ENCODE peak calls at places on chromosomes 12 and 14, in four cellular contexts. One of them, this sample, is unnamed.

GRCh38 chr12:6964605-6965025 is 5.8 kb downstream of the PHB2 start:
- DNase-seq in uterus: no peak
- DNase-seq in transverse colon: no peak
- DNase-seq in K562: peak; percentile 49
- DNase-seq in this sample: no peak

GRCh38 chr12:41419151-41419893 is 231.2 kb downstream of the PDZRN4 start:
- DNase-seq in uterus: no peak
- DNase-seq in transverse colon: no peak
- DNase-seq in K562: no peak
- DNase-seq in this sample: no peak

GRCh38 chr14:20494935-20495766 is 10.2 kb upstream of the RNASE10 start:
- DNase-seq in uterus: no peak
- DNase-seq in transverse colon: no peak
- DNase-seq in K562: no peak
- DNase-seq in this sample: no peak

GRCh38 chr14:104968153-104968527 is 10.0 kb downstream of the AHNAK2 start:
- DNase-seq in uterus: peak; percentile 89
- DNase-seq in transverse colon: peak; percentile 65
- DNase-seq in K562: no peak
- DNase-seq in this sample: no peak

GRCh38 chr12:32997471-32997870 is 100.9 kb upstream of the PKP2 start:
- DNase-seq in uterus: no peak
- DNase-seq in transverse colon: no peak
- DNase-seq in K562: no peak
- DNase-seq in this sample: no peak

GRCh38 chr12:131313635-131314034 is 359.9 kb downstream of the ADGRD1 start:
- DNase-seq in uterus: no peak
- DNase-seq in transverse colon: no peak
- DNase-seq in K562: no peak
- DNase-seq in this sample: no peak

GRCh38 chr12:83261998-83262397 is 575.3 kb downstream of the TMTC2 start:
- DNase-seq in uterus: no peak
- DNase-seq in transverse colon: no peak
- DNase-seq in K562: no peak
- DNase-seq in this sample: no peak

GRCh38 chr14:38290601-38291190 is 34.8 kb upstream of the CLEC14A start:
- DNase-seq in uterus: no peak
- DNase-seq in transverse colon: no peak
- DNase-seq in K562: no peak
- DNase-seq in this sample: no peak

GRCh38 chr14:50756300-50756699 is 74.7 kb downstream of the NIN start:
- DNase-seq in uterus: no peak
- DNase-seq in transverse colon: no peak
- DNase-seq in K562: no peak
- DNase-seq in this sample: no peak

GRCh38 chr14:75562048-75562447 is 16.4 kb upstream of the FLVCR2 start:
- DNase-seq in uterus: no peak
- DNase-seq in transverse colon: no peak
- DNase-seq in K562: no peak
- DNase-seq in this sample: no peak

GRCh38 chr12:105396983-105397382 is 66.5 kb downstream of the C12orf75 start:
- DNase-seq in uterus: no peak
- DNase-seq in transverse colon: no peak
- DNase-seq in K562: no peak
- DNase-seq in this sample: no peak

GRCh38 chr12:56589783-56590182 is 40.3 kb downstream of the BAZ2A start:
- DNase-seq in uterus: no peak
- DNase-seq in transverse colon: no peak
- DNase-seq in K562: no peak
- DNase-seq in this sample: no peak

GRCh38 chr14:95294834-95295599 is 24.7 kb downstream of the CLMN start:
- DNase-seq in uterus: no peak
- DNase-seq in transverse colon: peak; percentile 35
- DNase-seq in K562: no peak
- DNase-seq in this sample: no peak

GRCh38 chr14:33019346-33019745 is 80.7 kb downstream of the NPAS3 start:
- DNase-seq in uterus: no peak
- DNase-seq in transverse colon: no peak
- DNase-seq in K562: no peak
- DNase-seq in this sample: no peak

GRCh38 chr12:105385141-105385540 is 54.6 kb downstream of the C12orf75 start:
- DNase-seq in uterus: no peak
- DNase-seq in transverse colon: no peak
- DNase-seq in K562: no peak
- DNase-seq in this sample: no peak

GRCh38 chr12:100675432-100675831 is 101.9 kb downstream of the GAS2L3 start:
- DNase-seq in uterus: no peak
- DNase-seq in transverse colon: peak; percentile 14
- DNase-seq in K562: no peak
- DNase-seq in this sample: peak; percentile 25

GRCh38 chr12:42935756-42936155 is 346.2 kb upstream of the PRICKLE1 start:
- DNase-seq in uterus: no peak
- DNase-seq in transverse colon: no peak
- DNase-seq in K562: no peak
- DNase-seq in this sample: no peak

GRCh38 chr12:64390275-64390851 is at the start of gene C12orf56:
- DNase-seq in uterus: no peak
- DNase-seq in transverse colon: peak; percentile 17
- DNase-seq in K562: no peak
- DNase-seq in this sample: no peak

GRCh38 chr12:113838896-113839295 is 127.2 kb downstream of the RBM19 start:
- DNase-seq in uterus: no peak
- DNase-seq in transverse colon: no peak
- DNase-seq in K562: no peak
- DNase-seq in this sample: no peak

GRCh38 chr14:76083796-76084195 is 67.9 kb upstream of the GPATCH2L start:
- DNase-seq in uterus: no peak
- DNase-seq in transverse colon: no peak
- DNase-seq in K562: peak; percentile 67
- DNase-seq in this sample: no peak

GRCh38 chr12:1835178-1836131 is 15.1 kb downstream of the LRTM2 start:
- DNase-seq in uterus: no peak
- DNase-seq in transverse colon: no peak
- DNase-seq in K562: no peak
- DNase-seq in this sample: no peak

DNA sequence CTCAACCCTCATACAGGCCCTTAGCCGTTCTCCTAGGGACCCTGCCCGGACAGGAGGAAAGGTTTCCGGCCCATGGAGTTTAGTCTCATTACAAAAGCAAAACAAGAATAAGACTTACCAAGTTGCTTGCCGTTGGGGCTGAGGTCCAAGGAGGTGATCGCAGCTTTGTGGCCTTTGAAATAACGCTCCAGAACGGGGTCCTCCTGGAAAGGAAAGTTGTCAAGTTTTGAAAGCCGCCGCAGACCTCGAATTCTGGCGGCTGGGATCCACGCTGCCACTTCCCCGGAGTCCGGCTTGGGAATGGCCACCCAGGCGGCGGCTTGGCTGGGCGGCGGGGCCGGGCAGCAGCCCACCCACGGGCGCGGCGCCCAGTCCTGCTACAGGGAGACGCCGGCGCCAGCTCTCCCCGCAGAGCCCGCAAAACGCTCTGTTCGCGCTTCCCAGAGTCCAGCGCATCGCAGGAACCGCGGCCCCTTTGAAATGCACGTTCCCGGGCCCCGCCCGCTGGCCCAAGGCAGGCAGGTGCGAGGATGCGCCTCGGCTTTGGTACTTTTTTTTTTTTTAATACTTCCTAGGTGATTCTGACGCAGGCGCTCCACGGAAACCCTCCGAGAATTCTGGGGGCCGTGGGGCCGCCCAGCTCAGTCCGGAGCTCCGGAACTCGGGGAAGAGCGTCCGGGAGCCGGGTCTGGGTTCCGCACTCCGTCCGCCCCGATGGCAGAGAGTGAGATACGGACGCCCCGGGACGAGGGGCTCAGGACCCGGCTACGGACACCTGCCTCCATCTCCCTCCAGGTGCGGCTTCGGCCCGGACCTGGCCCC is 617 bp upstream of the GALNT4 start:
- DNase-seq in uterus: peak; percentile 18
- DNase-seq in transverse colon: peak; percentile 75
- DNase-seq in K562: peak; percentile 45
- DNase-seq in this sample: peak; percentile 50
- TF ChIP-seq CTCF in uterus: peak; percentile 21
- TF ChIP-seq CTCF in transverse colon: peak; percentile 51
- TF ChIP-seq CTCF in K562: no peak
- TF ChIP-seq CTCF in this sample: no peak

GRCh38 chr12:77686760-77687159 is 143.9 kb upstream of the NAV3 start:
- DNase-seq in uterus: no peak
- DNase-seq in transverse colon: no peak
- DNase-seq in K562: no peak
- DNase-seq in this sample: no peak
- H3K4me3 ChIP-seq in uterus: no peak overlapping the region
- H3K4me3 ChIP-seq in transverse colon: no peak overlapping the region
- H3K4me3 ChIP-seq in K562: no peak overlapping the region
- H3K4me3 ChIP-seq in this sample: no peak overlapping the region

GRCh38 chr14:91254456-91254855 is 10.0 kb upstream of the GPR68 start:
- DNase-seq in uterus: no peak
- DNase-seq in transverse colon: no peak
- DNase-seq in K562: no peak
- DNase-seq in this sample: peak; percentile 85

GRCh38 chr14:91255026-91255695 is 10.7 kb upstream of the GPR68 start:
- DNase-seq in uterus: no peak
- DNase-seq in transverse colon: no peak
- DNase-seq in K562: no peak
- DNase-seq in this sample: no peak

GRCh38 chr14:91250912-91251311 is 6.4 kb upstream of the GPR68 start:
- DNase-seq in uterus: no peak
- DNase-seq in transverse colon: no peak
- DNase-seq in K562: no peak
- DNase-seq in this sample: peak; percentile 30

GRCh38 chr14:91253795-91254323 is 9.4 kb upstream of the GPR68 start:
- DNase-seq in uterus: no peak
- DNase-seq in transverse colon: no peak
- DNase-seq in K562: no peak
- DNase-seq in this sample: no peak

DNA sequence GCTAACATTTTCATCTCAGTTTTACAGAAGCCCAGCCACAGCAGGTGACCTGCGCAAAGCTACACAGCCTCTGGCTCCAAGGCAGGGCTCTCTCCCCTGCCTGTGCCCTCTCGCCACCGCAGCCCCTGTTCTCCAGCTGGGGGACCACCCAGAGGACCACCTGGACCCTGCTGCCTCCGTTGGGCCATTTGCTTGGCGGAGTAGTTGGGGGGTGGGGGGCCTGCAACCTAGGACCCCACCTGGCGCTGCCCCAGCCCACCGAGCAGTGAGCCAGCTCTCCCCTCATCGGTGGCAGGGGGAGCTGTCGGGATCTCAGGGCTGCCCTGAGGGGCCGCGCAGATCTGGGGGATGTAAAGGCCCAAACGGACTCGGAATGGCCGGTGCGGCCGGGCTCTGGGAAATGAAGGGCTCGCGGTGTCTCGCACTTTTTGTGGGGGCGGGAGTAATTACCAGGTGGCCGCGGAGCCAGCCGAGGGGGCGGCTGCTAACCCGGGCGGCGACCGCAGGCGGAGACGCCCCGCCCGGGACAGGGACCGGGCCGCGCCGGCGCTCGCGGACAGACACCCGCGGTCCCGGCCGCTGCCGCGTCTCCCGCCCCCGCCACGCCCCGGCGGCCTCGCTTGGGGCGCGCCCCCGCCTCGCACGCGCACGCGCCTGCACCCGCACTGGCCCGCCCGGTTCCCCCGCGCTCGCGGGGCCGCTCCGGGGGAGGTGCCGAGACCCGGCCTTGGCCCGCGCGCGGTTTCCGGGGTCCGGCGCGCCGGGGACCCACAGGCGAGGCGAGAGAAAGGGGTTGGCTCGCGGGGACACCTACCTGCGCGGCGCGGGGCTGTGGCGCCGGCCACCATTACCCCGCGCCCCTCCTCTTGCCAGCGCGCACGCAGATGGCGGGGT is 8.6 kb upstream of the GPR68 start:
- DNase-seq in uterus: no peak
- DNase-seq in transverse colon: peak; percentile 63
- DNase-seq in K562: peak; percentile 73
- DNase-seq in this sample: no peak
- TF ChIP-seq CTCF in uterus: no peak
- TF ChIP-seq CTCF in transverse colon: no peak
- TF ChIP-seq CTCF in K562: no peak
- TF ChIP-seq CTCF in this sample: no peak

GRCh38 chr12:12032260-12032761 is 38.4 kb upstream of the BCL2L14 start:
- DNase-seq in uterus: no peak
- DNase-seq in transverse colon: peak; percentile 33
- DNase-seq in K562: no peak
- DNase-seq in this sample: no peak
- H3K4me3 ChIP-seq in uterus: peak overlapping the region; percentile 29
- H3K4me3 ChIP-seq in transverse colon: no peak overlapping the region
- H3K4me3 ChIP-seq in K562: no peak overlapping the region
- H3K4me3 ChIP-seq in this sample: no peak overlapping the region

GRCh38 chr14:99199854-99200653 is 71.9 kb downstream of the BCL11B start:
- DNase-seq in uterus: no peak
- DNase-seq in transverse colon: no peak
- DNase-seq in K562: no peak
- DNase-seq in this sample: no peak
- TF ChIP-seq CTCF in uterus: no peak
- TF ChIP-seq CTCF in transverse colon: no peak
- TF ChIP-seq CTCF in K562: no peak
- TF ChIP-seq CTCF in this sample: no peak